ENCODE peak calls at places on chromosomes 13 and 19, in ten cellular contexts. D is uterus, V is thyroid gland, X is pancreas, I is tibial nerve, S is psoas muscle, N is astrocyte, J is A549, E is ovary, Q is ascending aorta. Y is an unnamed sample.

GRCh38 chr19:16252459-16253205 is 54.9 kb downstream of the AP1M1 start:
- DNase-seq in D (no peak), V (no peak), X (no peak), I (peak; percentile 44), S (no peak), N (no peak), J (no peak), E (no peak), Q (no peak), Y (no peak)

GRCh38 chr19:40603071-40603718 is 2.0 kb downstream of the LTBP4 start:
- DNase-seq in D (no peak), V (peak; percentile 67), X (no peak), I (no peak), S (no peak), N (peak; percentile 57), J (peak; percentile 76), E (no peak), Q (no peak), Y (no peak)

GRCh38 chr13:37202264-37202663 is 96.8 kb upstream of the CSNK1A1L start:
- DNase-seq in D (no peak), V (no peak), X (no peak), I (no peak), S (no peak), N (peak; percentile 46), J (no peak), E (no peak), Q (no peak), Y (no peak)

GRCh38 chr13:105442941-105443340 is 1092.5 kb downstream of the EFNB2 start:
- DNase-seq in D (no peak), V (no peak), X (no peak), I (peak; percentile 12), S (no peak), N (peak; percentile 99), J (peak; percentile 87), E (no peak), Q (no peak), Y (no peak)

GRCh38 chr19:48258350-48258749 is 2.6 kb upstream of the CARD8 start:
- DNase-seq in D (no peak), V (no peak), X (no peak), I (no peak), S (no peak), N (peak; percentile 4), J (no peak), E (no peak), Q (no peak), Y (no peak)

GRCh38 chr19:13629687-13630357 is 123.5 kb upstream of the CACNA1A start:
- DNase-seq in D (no peak), V (no peak), X (no peak), I (no peak), S (no peak), N (peak; percentile 79), J (no peak), E (no peak), Q (no peak), Y (no peak)

GRCh38 chr19:10991521-10992081 is 30.8 kb downstream of the SMARCA4 start:
- DNase-seq in D (no peak), V (no peak), X (no peak), I (no peak), S (no peak), N (no peak), J (no peak), E (no peak), Q (no peak), Y (no peak)

GRCh38 chr19:48837081-48837524 is 812 bp upstream of the HSD17B14 start:
- DNase-seq in D (peak; percentile 95), V (peak; percentile 93), X (no peak), I (peak; percentile 73), S (peak; percentile 84), N (peak; percentile 82), J (peak; percentile 96), E (peak; percentile 89), Q (peak; percentile 96), Y (peak; percentile 62)

GRCh38 chr19:56119585-56119978 is 1.5 kb downstream of the ZNF787 start:
- DNase-seq in D (no peak), V (no peak), X (no peak), I (no peak), S (peak; percentile 63), N (no peak), J (peak; percentile 55), E (no peak), Q (no peak), Y (no peak)

GRCh38 chr19:56120002-56120370 is 1.1 kb downstream of the ZNF787 start:
- DNase-seq in D (no peak), V (no peak), X (no peak), I (no peak), S (no peak), N (no peak), J (no peak), E (no peak), Q (no peak), Y (no peak)

GRCh38 chr19:56121180-56122167 is at the start of gene ZNF787:
- DNase-seq in D (peak; percentile 98), V (peak; percentile 99), X (peak; percentile 99), I (peak; percentile 93), S (peak; percentile 99), N (peak; percentile 91), J (peak; percentile 99), E (peak; percentile 100), Q (peak; percentile 100), Y (peak; percentile 97)

GRCh38 chr19:56118666-56119584 is 2.2 kb downstream of the ZNF787 start:
- DNase-seq in D (no peak), V (no peak), X (no peak), I (no peak), S (no peak), N (no peak), J (no peak), E (no peak), Q (no peak), Y (no peak)

DNA sequence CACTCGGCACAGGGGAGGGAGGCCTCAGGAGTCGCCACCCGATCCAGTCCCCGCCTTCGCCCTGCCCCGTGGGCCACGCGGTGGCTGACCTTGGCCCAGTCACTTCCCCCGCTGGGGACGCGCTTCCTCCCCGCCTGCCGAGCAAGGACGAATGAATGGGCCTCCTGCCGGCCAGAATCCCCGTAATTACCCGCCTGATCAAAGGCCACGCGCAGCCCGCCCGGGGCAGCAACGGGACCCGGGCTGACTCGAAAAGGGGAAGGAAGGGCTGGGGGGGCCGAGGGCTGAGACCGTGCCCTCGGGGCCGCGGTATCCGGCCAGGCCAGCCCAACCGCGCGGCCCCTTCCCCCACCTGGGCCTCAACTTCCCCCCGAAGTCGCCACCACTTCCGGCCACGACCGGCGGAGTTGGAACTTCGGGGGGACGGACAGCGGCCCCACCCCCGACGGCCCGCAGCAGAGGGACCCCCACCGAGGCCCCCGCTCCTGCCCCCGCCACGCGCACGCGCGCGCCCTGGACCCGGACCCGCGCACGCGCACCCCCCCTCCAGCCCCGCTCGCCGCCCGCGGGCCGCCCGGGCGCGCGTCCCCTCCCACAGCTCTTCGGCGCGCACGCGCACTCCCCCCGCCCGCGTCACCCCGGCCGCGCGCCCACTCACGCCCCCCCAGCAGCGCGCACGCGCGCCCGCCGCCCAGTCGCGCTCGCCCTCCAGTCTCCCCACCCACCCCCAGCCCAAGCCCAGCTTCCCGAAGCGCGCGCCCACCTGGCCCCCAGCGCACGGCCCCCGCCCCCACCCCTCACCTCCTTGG is 520 bp downstream of the ZNF787 start:
- DNase-seq in D (peak; percentile 61), V (peak; percentile 54), X (peak; percentile 87), I (peak; percentile 37), S (peak; percentile 86), N (peak; percentile 59), J (peak; percentile 89), E (peak; percentile 86), Q (peak; percentile 84), Y (peak; percentile 69)
- TF ChIP-seq CTCF in D (no peak), V (no peak), X (no peak), I (peak; percentile 41), S (peak; percentile 11), N (no peak), J (no peak), E (no peak), Q (peak; percentile 14), Y (peak; percentile 17)

GRCh38 chr13:68715651-68716050 is 1392.0 kb upstream of the ATXN8OS start:
- DNase-seq in D (no peak), V (no peak), X (no peak), I (no peak), S (no peak), N (no peak), J (no peak), E (no peak), Q (no peak), Y (no peak)

GRCh38 chr13:68708336-68708908 is 1399.2 kb upstream of the ATXN8OS start:
- DNase-seq in D (no peak), V (no peak), X (no peak), I (no peak), S (no peak), N (no peak), J (no peak), E (no peak), Q (no peak), Y (no peak)

GRCh38 chr13:68719815-68720214 is 1387.8 kb upstream of the ATXN8OS start:
- DNase-seq in D (no peak), V (no peak), X (no peak), I (no peak), S (no peak), N (no peak), J (no peak), E (no peak), Q (no peak), Y (no peak)

GRCh38 chr13:68713394-68713793 is 1394.2 kb upstream of the ATXN8OS start:
- DNase-seq in D (no peak), V (no peak), X (no peak), I (no peak), S (no peak), N (no peak), J (no peak), E (no peak), Q (no peak), Y (no peak)

GRCh38 chr13:68714292-68714691 is 1393.3 kb upstream of the ATXN8OS start:
- DNase-seq in D (no peak), V (no peak), X (no peak), I (no peak), S (no peak), N (peak; percentile 8), J (no peak), E (no peak), Q (no peak), Y (no peak)
- H3K27ac ChIP-seq in D (no peak overlapping the region), V (no peak overlapping the region), X (no peak overlapping the region), I (no peak overlapping the region), S (no peak overlapping the region), N (no peak overlapping the region), J (no peak overlapping the region), E (no peak overlapping the region), Q (no peak overlapping the region), Y (no peak overlapping the region)

DNA sequence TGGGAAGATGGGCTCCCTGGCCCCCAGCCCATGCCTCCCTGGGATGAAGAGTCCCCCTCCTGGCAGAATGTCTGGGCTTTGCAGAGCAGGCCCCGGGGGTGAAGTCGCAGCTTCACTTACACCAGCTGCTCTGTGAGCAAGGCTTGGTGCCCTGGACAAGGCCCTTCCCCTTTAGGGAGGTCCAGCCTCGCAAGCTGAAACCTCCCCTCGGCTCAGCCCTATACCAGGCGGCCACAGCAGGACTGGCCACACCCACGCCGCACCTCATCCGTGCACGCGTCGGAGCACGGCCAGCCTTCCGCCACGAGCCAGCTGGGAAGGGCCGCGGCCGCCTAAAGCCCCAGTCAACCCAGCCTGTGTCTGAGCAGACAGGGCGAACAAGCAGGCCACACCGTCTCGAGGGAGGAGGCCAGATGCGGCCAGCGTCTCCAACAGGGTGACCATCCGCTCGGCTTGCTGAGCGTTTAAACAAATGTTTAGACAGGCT is 83.2 kb upstream of the MCF2L start:
- DNase-seq in D (peak; percentile 65), V (peak; percentile 95), X (peak; percentile 92), I (peak; percentile 60), S (peak; percentile 74), N (peak; percentile 82), J (peak; percentile 61), E (peak; percentile 86), Q (peak; percentile 73), Y (no peak)
- TF ChIP-seq CTCF in D (no peak), V (no peak), X (no peak), I (no peak), S (no peak), N (no peak), J (no peak), E (no peak), Q (no peak), Y (no peak)

DNA sequence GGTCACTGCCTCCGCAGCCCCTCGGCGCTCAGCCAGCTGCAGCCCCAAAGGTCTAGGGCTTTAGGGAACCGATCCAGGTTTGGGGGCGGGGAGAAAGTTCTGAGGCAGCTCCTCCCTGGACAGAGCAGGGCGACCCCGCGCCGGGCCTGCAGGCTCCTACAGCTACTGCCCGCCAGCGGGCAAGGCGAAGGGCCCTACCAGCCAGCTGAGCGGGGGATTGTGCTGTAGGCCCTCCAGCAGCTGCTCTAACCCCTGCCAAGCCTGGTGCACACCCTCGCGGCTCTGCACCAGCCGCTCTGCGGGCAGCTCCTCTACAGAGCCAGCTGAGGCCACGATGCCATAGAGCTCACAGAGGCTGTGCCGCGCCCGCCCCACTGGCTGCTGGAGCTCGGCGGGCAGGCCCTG is 14.0 kb downstream of the PLIN4 start:
- DNase-seq in D (no peak), V (no peak), X (no peak), I (no peak), S (no peak), N (no peak), J (no peak), E (peak; percentile 79), Q (no peak), Y (no peak)
- H3K27ac ChIP-seq in D (no peak overlapping the region), V (no peak overlapping the region), X (no peak overlapping the region), I (no peak overlapping the region), S (peak overlapping the region; percentile 41), N (no peak overlapping the region), J (no peak overlapping the region), E (no peak overlapping the region), Q (no peak overlapping the region), Y (no peak overlapping the region)